ENCODE peak calls at places on chromosomes 1 and 21, in five cellular contexts. One of them, this sample, is unnamed.

GRCh38 chr1:110187139-110187890 is 22.8 kb upstream of the KCNC4 start:
- DNase-seq in A549: no peak
- DNase-seq in HepG2: no peak
- DNase-seq in K562: no peak
- DNase-seq in GM12878: no peak
- DNase-seq in this sample: no peak

GRCh38 chr1:211938473-211939080 is 96.8 kb downstream of the INTS7 start:
- DNase-seq in A549: no peak
- DNase-seq in HepG2: no peak
- DNase-seq in K562: no peak
- DNase-seq in GM12878: peak
- DNase-seq in this sample: no peak

GRCh38 chr1:156410238-156410637 is 41.2 kb downstream of the RHBG start:
- DNase-seq in A549: no peak
- DNase-seq in HepG2: no peak
- DNase-seq in K562: no peak
- DNase-seq in GM12878: no peak
- DNase-seq in this sample: no peak

GRCh38 chr1:200971955-200972711 is 51.4 kb downstream of the KIF21B start:
- DNase-seq in A549: peak
- DNase-seq in HepG2: peak
- DNase-seq in K562: peak
- DNase-seq in GM12878: no peak
- DNase-seq in this sample: peak

GRCh38 chr1:81921851-81922462 is 121.2 kb downstream of the ADGRL2 start:
- DNase-seq in A549: no peak
- DNase-seq in HepG2: no peak
- DNase-seq in K562: no peak
- DNase-seq in GM12878: no peak
- DNase-seq in this sample: no peak

GRCh38 chr1:48767957-48768510 is 8.7 kb downstream of the BEND5 start:
- DNase-seq in A549: no peak
- DNase-seq in HepG2: no peak
- DNase-seq in K562: no peak
- DNase-seq in GM12878: no peak
- DNase-seq in this sample: no peak

GRCh38 chr1:7145947-7146346 is 360.7 kb downstream of the CAMTA1 start:
- DNase-seq in A549: no peak
- DNase-seq in HepG2: no peak
- DNase-seq in K562: no peak
- DNase-seq in GM12878: no peak
- DNase-seq in this sample: no peak

GRCh38 chr1:71521655-71522264 is 440.9 kb upstream of the ZRANB2 start:
- DNase-seq in A549: peak
- DNase-seq in HepG2: peak
- DNase-seq in K562: no peak
- DNase-seq in GM12878: no peak
- DNase-seq in this sample: peak

GRCh38 chr1:167439301-167439988 is 78.9 kb downstream of the CD247 start:
- DNase-seq in A549: peak
- DNase-seq in HepG2: peak
- DNase-seq in K562: peak
- DNase-seq in GM12878: no peak
- DNase-seq in this sample: peak

GRCh38 chr1:22163137-22163536 is 20.2 kb upstream of the WNT4 start:
- DNase-seq in A549: no peak
- DNase-seq in HepG2: no peak
- DNase-seq in K562: peak
- DNase-seq in GM12878: no peak
- DNase-seq in this sample: no peak

GRCh38 chr1:22710688-22711024 is at the start of gene EPHB2:
- DNase-seq in A549: no peak
- DNase-seq in HepG2: no peak
- DNase-seq in K562: peak
- DNase-seq in GM12878: no peak
- DNase-seq in this sample: peak

GRCh38 chr1:230113605-230114241 is 46.7 kb downstream of the GALNT2 start:
- DNase-seq in A549: peak
- DNase-seq in HepG2: no peak
- DNase-seq in K562: no peak
- DNase-seq in GM12878: no peak
- DNase-seq in this sample: no peak

GRCh38 chr1:107430540-107431228 is 289.8 kb downstream of the NTNG1 start:
- DNase-seq in A549: peak
- DNase-seq in HepG2: peak
- DNase-seq in K562: peak
- DNase-seq in GM12878: peak
- DNase-seq in this sample: peak

GRCh38 chr1:158149577-158150269 is 31.0 kb upstream of the CD1D start:
- DNase-seq in A549: peak
- DNase-seq in HepG2: peak
- DNase-seq in K562: peak
- DNase-seq in GM12878: peak
- DNase-seq in this sample: peak

GRCh38 chr1:52403566-52404115 is 582 bp downstream of the ORC1 start:
- DNase-seq in A549: peak
- DNase-seq in HepG2: peak
- DNase-seq in K562: peak
- DNase-seq in GM12878: peak
- DNase-seq in this sample: peak

GRCh38 chr1:152479792-152480595 is 30.6 kb upstream of the LCE5A start:
- DNase-seq in A549: peak
- DNase-seq in HepG2: peak
- DNase-seq in K562: peak
- DNase-seq in GM12878: no peak
- DNase-seq in this sample: peak

GRCh38 chr1:243482237-243483022 is 226.6 kb downstream of the SDCCAG8 start:
- DNase-seq in A549: peak
- DNase-seq in HepG2: no peak
- DNase-seq in K562: no peak
- DNase-seq in GM12878: no peak
- DNase-seq in this sample: peak

GRCh38 chr1:226872455-226872854 is 2.0 kb downstream of the PSEN2 start:
- DNase-seq in A549: no peak
- DNase-seq in HepG2: peak
- DNase-seq in K562: no peak
- DNase-seq in GM12878: no peak
- DNase-seq in this sample: no peak

GRCh38 chr1:113031060-113031933 is 41.7 kb upstream of the LRIG2 start:
- DNase-seq in A549: no peak
- DNase-seq in HepG2: no peak
- DNase-seq in K562: no peak
- DNase-seq in GM12878: no peak
- DNase-seq in this sample: no peak

GRCh38 chr1:161864577-161864976 is 98.5 kb downstream of the ATF6 start:
- DNase-seq in A549: peak
- DNase-seq in HepG2: peak
- DNase-seq in K562: no peak
- DNase-seq in GM12878: no peak
- DNase-seq in this sample: no peak

GRCh38 chr1:8870605-8871538 is 7.6 kb downstream of the ENO1 start:
- DNase-seq in A549: no peak
- DNase-seq in HepG2: no peak
- DNase-seq in K562: no peak
- DNase-seq in GM12878: no peak
- DNase-seq in this sample: no peak

GRCh38 chr1:23741609-23742008 is 1.7 kb upstream of the ELOA start:
- DNase-seq in A549: no peak
- DNase-seq in HepG2: no peak
- DNase-seq in K562: no peak
- DNase-seq in GM12878: no peak
- DNase-seq in this sample: no peak

GRCh38 chr21:43921602-43921978 is 56.6 kb downstream of the AGPAT3 start:
- DNase-seq in A549: no peak
- DNase-seq in HepG2: peak
- DNase-seq in K562: no peak
- DNase-seq in GM12878: peak
- DNase-seq in this sample: peak

GRCh38 chr1:239662950-239663349 is 276.6 kb downstream of the CHRM3 start:
- DNase-seq in A549: no peak
- DNase-seq in HepG2: no peak
- DNase-seq in K562: no peak
- DNase-seq in GM12878: no peak
- DNase-seq in this sample: no peak

GRCh38 chr1:198936371-198937083 is 297.7 kb downstream of the PTPRC start:
- DNase-seq in A549: no peak
- DNase-seq in HepG2: no peak
- DNase-seq in K562: no peak
- DNase-seq in GM12878: no peak
- DNase-seq in this sample: no peak

GRCh38 chr21:38918629-38919346 is 113.1 kb downstream of the ETS2 start:
- DNase-seq in A549: no peak
- DNase-seq in HepG2: peak
- DNase-seq in K562: no peak
- DNase-seq in GM12878: no peak
- DNase-seq in this sample: no peak

GRCh38 chr21:35004289-35004688 is 44.8 kb downstream of the RUNX1 start:
- DNase-seq in A549: no peak
- DNase-seq in HepG2: no peak
- DNase-seq in K562: no peak
- DNase-seq in GM12878: no peak
- DNase-seq in this sample: no peak

GRCh38 chr1:67647036-67647798 is 37.8 kb upstream of the GADD45A start:
- DNase-seq in A549: no peak
- DNase-seq in HepG2: no peak
- DNase-seq in K562: no peak
- DNase-seq in GM12878: no peak
- DNase-seq in this sample: no peak

GRCh38 chr1:25443030-25443699 is 12.5 kb downstream of the MACO1 start:
- DNase-seq in A549: no peak
- DNase-seq in HepG2: no peak
- DNase-seq in K562: no peak
- DNase-seq in GM12878: no peak
- DNase-seq in this sample: no peak

DNA sequence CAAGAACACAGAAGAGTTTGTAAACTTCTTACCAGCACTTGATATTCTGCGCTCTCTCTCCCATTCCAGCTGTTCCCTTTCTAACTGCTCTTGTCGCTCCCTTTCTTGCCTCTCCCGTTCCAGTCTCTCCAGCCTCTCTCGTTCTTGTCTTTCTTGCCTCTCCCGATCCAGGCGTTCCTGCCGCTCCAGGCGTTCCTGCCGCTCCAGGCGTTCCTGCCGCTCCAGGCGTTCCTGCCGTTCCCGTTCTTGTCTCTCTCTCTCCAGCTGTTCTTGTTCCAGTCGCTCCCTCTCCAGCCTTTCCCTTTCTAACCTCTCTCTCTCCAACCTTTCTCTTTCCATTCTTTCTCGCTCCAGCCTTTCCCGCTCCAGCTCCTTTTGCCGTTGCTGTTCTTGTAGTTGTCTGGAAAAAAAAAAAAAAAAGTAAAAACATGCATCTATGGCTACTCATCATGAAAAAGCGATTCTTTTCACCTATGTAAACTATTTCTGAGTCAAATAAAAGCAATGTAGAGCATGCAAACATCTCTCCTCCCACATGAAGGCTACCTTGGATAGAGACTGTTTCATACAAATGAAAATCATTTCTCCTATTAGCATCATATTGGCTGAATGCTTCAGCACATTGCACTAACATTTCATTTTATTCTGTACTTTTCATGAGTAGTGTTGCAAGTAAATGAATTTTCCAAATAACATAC is 91.5 kb upstream of the LBR start:
- DNase-seq in A549: no peak
- DNase-seq in HepG2: no peak
- DNase-seq in K562: no peak
- DNase-seq in GM12878: no peak
- DNase-seq in this sample: peak
- TF ChIP-seq JUNB in A549: no peak
- TF ChIP-seq JUNB in HepG2: no peak
- TF ChIP-seq JUNB in K562: no peak
- TF ChIP-seq JUNB in GM12878: no peak
- TF ChIP-seq JUNB in this sample: no peak

DNA sequence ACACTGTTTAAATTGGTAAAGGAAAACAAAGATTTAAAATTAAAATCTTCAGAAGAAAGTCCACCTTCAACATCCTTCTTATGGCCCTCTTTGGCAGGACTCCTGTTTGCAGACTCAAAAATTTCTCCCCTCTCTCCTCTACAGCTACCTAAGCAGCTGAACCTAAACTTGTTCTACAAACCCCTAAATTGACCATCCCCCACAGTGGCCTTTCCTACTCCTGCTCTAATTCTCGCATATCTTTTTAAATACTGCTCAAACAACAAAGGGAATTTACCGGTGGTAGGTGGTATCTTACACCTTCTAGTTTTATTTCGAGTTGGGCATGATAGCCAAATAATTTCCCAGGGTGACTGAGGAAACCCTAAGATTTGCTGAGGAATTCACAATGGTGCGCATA is 53.5 kb upstream of the PDC start:
- DNase-seq in A549: no peak
- DNase-seq in HepG2: no peak
- DNase-seq in K562: no peak
- DNase-seq in GM12878: no peak
- DNase-seq in this sample: peak
- TF ChIP-seq JUNB in A549: no peak
- TF ChIP-seq JUNB in HepG2: no peak
- TF ChIP-seq JUNB in K562: no peak
- TF ChIP-seq JUNB in GM12878: no peak
- TF ChIP-seq JUNB in this sample: no peak

GRCh38 chr1:2446394-2446793 is 29.7 kb upstream of the PLCH2 start:
- DNase-seq in A549: no peak
- DNase-seq in HepG2: no peak
- DNase-seq in K562: no peak
- DNase-seq in GM12878: no peak
- DNase-seq in this sample: no peak
- TF ChIP-seq JUNB in A549: no peak
- TF ChIP-seq JUNB in HepG2: no peak
- TF ChIP-seq JUNB in K562: no peak
- TF ChIP-seq JUNB in GM12878: no peak
- TF ChIP-seq JUNB in this sample: no peak

GRCh38 chr1:234262007-234262753 is 111.1 kb upstream of the COA6 start:
- DNase-seq in A549: no peak
- DNase-seq in HepG2: no peak
- DNase-seq in K562: no peak
- DNase-seq in GM12878: no peak
- DNase-seq in this sample: no peak

GRCh38 chr1:234264832-234265231 is 108.4 kb upstream of the COA6 start:
- DNase-seq in A549: no peak
- DNase-seq in HepG2: no peak
- DNase-seq in K562: no peak
- DNase-seq in GM12878: no peak
- DNase-seq in this sample: no peak

GRCh38 chr1:234265861-234266260 is 107.4 kb upstream of the COA6 start:
- DNase-seq in A549: peak
- DNase-seq in HepG2: peak
- DNase-seq in K562: no peak
- DNase-seq in GM12878: no peak
- DNase-seq in this sample: no peak

GRCh38 chr1:234262754-234263105 is 110.5 kb upstream of the COA6 start:
- DNase-seq in A549: no peak
- DNase-seq in HepG2: peak
- DNase-seq in K562: no peak
- DNase-seq in GM12878: no peak
- DNase-seq in this sample: no peak

DNA sequence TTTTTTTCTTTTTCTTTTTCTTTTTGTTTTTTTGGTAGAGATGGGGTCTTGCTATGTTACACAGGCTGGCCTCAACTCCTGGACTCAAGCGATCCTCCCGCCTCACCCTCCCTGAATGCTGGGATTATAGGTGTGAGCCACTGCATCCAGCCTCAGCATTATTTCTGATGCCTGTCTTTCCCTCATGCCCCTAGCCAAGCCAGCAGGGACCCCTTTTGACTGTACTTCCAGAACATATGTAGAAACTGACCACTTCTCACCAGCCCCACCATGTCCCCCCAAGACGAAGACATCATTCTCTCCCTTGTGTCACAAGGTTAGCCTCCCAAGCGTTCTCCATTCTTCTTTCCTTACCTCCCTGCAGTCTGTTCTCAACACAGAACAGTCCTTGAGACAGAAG is 107.9 kb upstream of the COA6 start:
- DNase-seq in A549: no peak
- DNase-seq in HepG2: no peak
- DNase-seq in K562: no peak
- DNase-seq in GM12878: no peak
- DNase-seq in this sample: no peak
- TF ChIP-seq JUNB in A549: no peak
- TF ChIP-seq JUNB in HepG2: no peak
- TF ChIP-seq JUNB in K562: no peak
- TF ChIP-seq JUNB in GM12878: no peak
- TF ChIP-seq JUNB in this sample: no peak